ENCODE peak calls at places on chromosomes 12 and 14, in seven cellular contexts. D, M, L, E, G, T and H are unnamed samples.

GRCh38 chr12:40156031-40156764 is 50.3 kb upstream of the SLC2A13 start:
- DNase-seq in M (no peak), E (no peak), D (no peak), L (peak; percentile 19), T (no peak), G (no peak), H (no peak)

GRCh38 chr14:56341766-56342418 is 223.7 kb downstream of the PELI2 start:
- DNase-seq in E (no peak), G (no peak), M (no peak), D (no peak), L (no peak), T (no peak), H (no peak)

GRCh38 chr14:84006643-84007137 is 1523.3 kb upstream of the FLRT2 start:
- DNase-seq in G (no peak), M (no peak), E (no peak), L (no peak), T (peak; percentile 70), D (no peak), H (no peak)

GRCh38 chr12:10753066-10753465 is 29.9 kb upstream of the YBX3 start:
- DNase-seq in L (peak; percentile 21), T (no peak), E (no peak), M (no peak), G (no peak), D (no peak), H (no peak)

GRCh38 chr12:112115259-112116045 is 6.9 kb upstream of the NAA25 start:
- DNase-seq in E (no peak), G (no peak), L (no peak), M (no peak), D (no peak), T (no peak), H (no peak)

GRCh38 chr14:26707234-26707633 is 109.4 kb upstream of the NOVA1 start:
- DNase-seq in E (no peak), D (no peak), T (no peak), G (no peak), L (no peak), M (no peak), H (no peak)

GRCh38 chr14:56324831-56325230 is 206.6 kb downstream of the PELI2 start:
- DNase-seq in T (no peak), D (no peak), M (no peak), E (no peak), G (no peak), L (no peak), H (no peak)

GRCh38 chr12:56129210-56129691 is 1.2 kb downstream of the ESYT1 start:
- DNase-seq in L (no peak), D (peak; percentile 71), M (peak; percentile 57), G (peak; percentile 81), T (no peak), E (peak; percentile 72), H (peak; percentile 86)

GRCh38 chr12:40870981-40871380 is 178.7 kb downstream of the CNTN1 start:
- DNase-seq in T (no peak), L (no peak), G (no peak), D (no peak), M (no peak), E (no peak), H (no peak)

GRCh38 chr14:92121670-92122350 is at the start of the genes CPSF2 and NDUFB1:
- DNase-seq in G (peak; percentile 85), M (peak; percentile 80), E (peak; percentile 91), D (peak; percentile 88), L (peak; percentile 90), T (peak; percentile 66), H (peak; percentile 91)

GRCh38 chr12:91574975-91575374 is 392.4 kb upstream of the DCN start:
- DNase-seq in E (no peak), G (no peak), D (no peak), L (no peak), M (no peak), T (no peak), H (no peak)

GRCh38 chr12:30923057-30923456 is 3.5 kb upstream of the TSPAN11 start:
- DNase-seq in E (no peak), D (no peak), G (no peak), M (no peak), L (no peak), T (no peak), H (no peak)

GRCh38 chr14:30132201-30132600 is 204.6 kb upstream of the PRKD1 start:
- DNase-seq in L (no peak), G (no peak), E (no peak), T (no peak), M (no peak), D (no peak), H (no peak)

GRCh38 chr12:69555461-69555860 is 29.8 kb upstream of the CCT2 start:
- DNase-seq in D (no peak), M (no peak), E (no peak), L (no peak), T (no peak), G (no peak), H (no peak)

GRCh38 chr12:66061557-66062279 is 68.8 kb downstream of the LLPH start:
- DNase-seq in G (no peak), L (no peak), M (no peak), T (no peak), D (no peak), E (no peak), H (no peak)

GRCh38 chr14:45716506-45716905 is 463.5 kb upstream of the MIS18BP1 start:
- DNase-seq in T (no peak), L (no peak), E (no peak), D (no peak), M (no peak), G (no peak), H (no peak)

GRCh38 chr12:34391771-34392581 is 369.7 kb downstream of the ALG10 start:
- DNase-seq in T (no peak), G (no peak), D (no peak), E (peak; percentile 2), M (no peak), L (no peak), H (peak; percentile 22)

GRCh38 chr12:2450553-2450952 is 344.2 kb upstream of the FKBP4 start:
- DNase-seq in D (no peak), T (no peak), L (no peak), M (no peak), G (no peak), E (no peak), H (no peak)

GRCh38 chr14:94031161-94031875 is 5.2 kb downstream of the OTUB2 start:
- DNase-seq in E (no peak), M (no peak), L (no peak), D (no peak), T (no peak), G (no peak), H (no peak)

GRCh38 chr14:92747701-92748258 is 647 bp downstream of the LGMN start:
- DNase-seq in L (peak; percentile 9), T (no peak), M (no peak), D (no peak), G (peak; percentile 24), E (no peak), H (no peak)

GRCh38 chr14:78414172-78414571 is 244.0 kb downstream of the NRXN3 start:
- DNase-seq in T (no peak), E (no peak), M (no peak), D (no peak), G (no peak), L (no peak), H (no peak)